ENCODE peak calls at places on chromosomes 12 and 14, in ten cellular contexts. A is PC-3, R is SK-N-SH, Y is H9, J is mammary epithelial cell, E is HCT116, L is neural progenitor cell, M is K562, S is mesenchymal stem cell, I is IMR-90. X is an unnamed sample.

GRCh38 chr14:37594238-37594915 is 672 bp downstream of the FOXA1 start:
- DNase-seq in J (peak), Y (peak), M (peak), I (peak), E (peak), R (peak), A (peak), S (peak), L (peak), X (peak)

GRCh38 chr12:5456906-5457305 is 25.0 kb downstream of the NTF3 start:
- DNase-seq in I (peak), L (no peak), E (no peak), R (no peak), S (peak), Y (no peak), J (no peak), M (no peak), A (no peak), X (no peak)

GRCh38 chr12:49008943-49009342 is 9.6 kb downstream of the PRKAG1 start:
- DNase-seq in S (no peak), L (no peak), J (no peak), Y (no peak), M (no peak), I (no peak), R (no peak), E (no peak), A (no peak), X (no peak)

GRCh38 chr12:57101892-57102695 is 9.1 kb downstream of the STAT6 start:
- DNase-seq in M (peak), A (peak), R (peak), L (no peak), J (no peak), E (no peak), Y (no peak), I (peak), S (peak), X (peak)

GRCh38 chr12:56836800-56837663 is 73.9 kb downstream of the HSD17B6 start:
- DNase-seq in M (no peak), S (peak), I (peak), J (peak), R (no peak), L (no peak), Y (no peak), E (no peak), A (peak), X (peak)

GRCh38 chr12:20077618-20078017 is 290.7 kb upstream of the PDE3A start:
- DNase-seq in A (no peak), R (no peak), L (peak), M (no peak), Y (no peak), J (no peak), I (no peak), E (no peak), S (no peak), X (no peak)

GRCh38 chr12:2389079-2389790 is 336.4 kb downstream of the CACNA1C start:
- DNase-seq in M (no peak), L (no peak), R (no peak), S (no peak), I (peak), A (no peak), J (no peak), E (no peak), Y (peak), X (no peak)

GRCh38 chr14:95072310-95072709 is 85.0 kb downstream of the DICER1 start:
- DNase-seq in R (no peak), Y (no peak), M (no peak), L (no peak), J (no peak), A (no peak), E (no peak), I (no peak), S (no peak), X (no peak)

GRCh38 chr14:104873380-104874055 is 8.4 kb downstream of the CEP170B start:
- DNase-seq in Y (no peak), M (no peak), S (no peak), L (no peak), R (no peak), A (no peak), E (no peak), I (no peak), J (no peak), X (peak)

GRCh38 chr12:100058482-100059029 is 73.8 kb upstream of the ANKS1B start:
- DNase-seq in M (no peak), E (no peak), S (peak), A (peak), Y (no peak), J (peak), I (peak), R (peak), L (no peak), X (peak)

GRCh38 chr14:94024549-94024948 is 1.6 kb upstream of the OTUB2 start:
- DNase-seq in J (no peak), S (no peak), M (no peak), Y (no peak), R (no peak), I (no peak), L (no peak), E (no peak), A (no peak), X (peak)

GRCh38 chr14:25516838-25517237 is 466.9 kb upstream of the STXBP6 start:
- DNase-seq in S (no peak), E (no peak), R (peak), J (no peak), L (peak), M (no peak), I (no peak), A (no peak), Y (peak), X (no peak)

GRCh38 chr12:958449-959123 is 9.1 kb upstream of the RAD52 start:
- DNase-seq in A (peak), E (no peak), S (no peak), L (peak), J (no peak), Y (no peak), R (no peak), I (no peak), M (no peak), X (no peak)

GRCh38 chr14:51436630-51437029 is 196.6 kb downstream of the TMX1 start:
- DNase-seq in Y (no peak), L (no peak), A (no peak), I (no peak), S (no peak), M (no peak), J (no peak), R (no peak), E (no peak), X (no peak)

GRCh38 chr14:69010632-69011031 is 31.5 kb upstream of the ACTN1 start:
- DNase-seq in E (no peak), I (no peak), J (peak), R (no peak), L (no peak), Y (no peak), A (peak), S (no peak), M (no peak), X (no peak)

GRCh38 chr14:62844546-62844945 is 200.7 kb downstream of the KCNH5 start:
- DNase-seq in Y (no peak), R (no peak), I (no peak), J (no peak), A (no peak), M (no peak), S (no peak), L (no peak), E (no peak), X (no peak)

GRCh38 chr14:49679271-49679670 is 8.7 kb downstream of the POLE2 start:
- DNase-seq in Y (no peak), E (no peak), S (no peak), A (peak), I (peak), M (no peak), L (no peak), R (no peak), J (peak), X (no peak)

GRCh38 chr12:1540690-1541089 is 53.7 kb downstream of the FBXL14 start:
- DNase-seq in A (peak), E (peak), R (no peak), I (peak), J (peak), S (no peak), L (no peak), Y (no peak), M (no peak), X (peak)

GRCh38 chr12:22255097-22255496 is 79.4 kb downstream of the ST8SIA1 start:
- DNase-seq in Y (peak), L (peak), I (peak), M (no peak), E (no peak), S (peak), R (no peak), A (no peak), J (peak), X (no peak)

GRCh38 chr14:71119075-71119474 is 211.8 kb downstream of the PCNX1 start:
- DNase-seq in I (peak), S (peak), R (no peak), Y (no peak), E (no peak), M (no peak), L (no peak), J (peak), A (peak), X (peak)

GRCh38 chr14:83873626-83874025 is 1656.3 kb upstream of the FLRT2 start:
- DNase-seq in E (no peak), Y (no peak), M (no peak), L (no peak), A (no peak), S (peak), R (no peak), J (no peak), I (peak), X (no peak)

GRCh38 chr12:108731105-108731865 is at the start of gene CORO1C:
- DNase-seq in L (peak), A (peak), S (peak), E (peak), Y (peak), R (peak), J (peak), M (peak), I (peak), X (peak)

GRCh38 chr12:49548822-49549648 is 10.2 kb downstream of the KCNH3 start:
- DNase-seq in M (peak), Y (peak), S (peak), E (no peak), I (no peak), R (peak), L (peak), A (no peak), J (no peak), X (peak)

GRCh38 chr12:131197490-131197889 is 243.8 kb downstream of the ADGRD1 start:
- DNase-seq in M (no peak), J (no peak), L (no peak), E (no peak), Y (no peak), S (no peak), A (no peak), I (no peak), R (no peak), X (no peak)

GRCh38 chr14:51444381-51445000 is 204.4 kb downstream of the TMX1 start:
- DNase-seq in Y (no peak), I (no peak), L (no peak), E (no peak), S (no peak), R (no peak), A (no peak), J (no peak), M (no peak), X (no peak)

DNA sequence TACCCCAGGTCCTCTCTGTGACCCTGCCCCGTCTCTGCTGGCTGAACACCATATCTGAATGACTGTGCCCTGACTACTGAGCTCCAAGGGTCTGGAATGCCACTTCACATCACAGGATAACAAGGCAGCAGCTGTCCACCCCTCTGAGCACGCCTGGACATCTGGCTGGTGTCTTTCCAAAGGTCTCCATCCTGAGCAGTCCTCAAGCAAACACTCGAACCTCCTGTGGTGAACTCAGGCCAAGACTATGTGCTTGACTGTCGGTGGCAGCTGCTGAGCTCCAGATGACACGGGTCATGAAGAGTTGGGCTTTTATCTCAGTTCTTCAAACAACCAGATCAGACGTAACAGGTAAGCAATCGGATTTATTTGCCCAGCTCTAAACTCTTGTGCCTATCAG is 117.2 kb upstream of the BCL2L14 start:
- DNase-seq in E (no peak), S (no peak), M (no peak), Y (no peak), J (no peak), I (no peak), R (no peak), L (no peak), A (no peak), X (no peak)
- H2AFZ ChIP-seq in E (no peak), S (no peak), M (no peak), Y (no peak), J (no peak), I (no peak), R (no peak), L (no peak), A (no peak), X (no peak)

GRCh38 chr12:107129315-107129930 is 36.1 kb upstream of the CRY1 start:
- DNase-seq in A (no peak), Y (no peak), L (no peak), M (no peak), I (no peak), S (no peak), R (no peak), J (no peak), E (no peak), X (no peak)

GRCh38 chr12:107131832-107132616 is 38.7 kb upstream of the CRY1 start:
- DNase-seq in M (peak), L (peak), I (peak), Y (peak), A (peak), S (peak), R (peak), E (peak), J (peak), X (peak)

GRCh38 chr12:107133462-107133861 is 40.1 kb upstream of the CRY1 start:
- DNase-seq in Y (no peak), L (no peak), R (no peak), A (peak), E (no peak), I (no peak), J (no peak), S (no peak), M (no peak), X (no peak)

GRCh38 chr12:107127482-107128185 is 34.3 kb upstream of the CRY1 start:
- DNase-seq in A (no peak), S (no peak), L (peak), Y (no peak), R (no peak), E (no peak), I (no peak), J (no peak), M (no peak), X (no peak)

DNA sequence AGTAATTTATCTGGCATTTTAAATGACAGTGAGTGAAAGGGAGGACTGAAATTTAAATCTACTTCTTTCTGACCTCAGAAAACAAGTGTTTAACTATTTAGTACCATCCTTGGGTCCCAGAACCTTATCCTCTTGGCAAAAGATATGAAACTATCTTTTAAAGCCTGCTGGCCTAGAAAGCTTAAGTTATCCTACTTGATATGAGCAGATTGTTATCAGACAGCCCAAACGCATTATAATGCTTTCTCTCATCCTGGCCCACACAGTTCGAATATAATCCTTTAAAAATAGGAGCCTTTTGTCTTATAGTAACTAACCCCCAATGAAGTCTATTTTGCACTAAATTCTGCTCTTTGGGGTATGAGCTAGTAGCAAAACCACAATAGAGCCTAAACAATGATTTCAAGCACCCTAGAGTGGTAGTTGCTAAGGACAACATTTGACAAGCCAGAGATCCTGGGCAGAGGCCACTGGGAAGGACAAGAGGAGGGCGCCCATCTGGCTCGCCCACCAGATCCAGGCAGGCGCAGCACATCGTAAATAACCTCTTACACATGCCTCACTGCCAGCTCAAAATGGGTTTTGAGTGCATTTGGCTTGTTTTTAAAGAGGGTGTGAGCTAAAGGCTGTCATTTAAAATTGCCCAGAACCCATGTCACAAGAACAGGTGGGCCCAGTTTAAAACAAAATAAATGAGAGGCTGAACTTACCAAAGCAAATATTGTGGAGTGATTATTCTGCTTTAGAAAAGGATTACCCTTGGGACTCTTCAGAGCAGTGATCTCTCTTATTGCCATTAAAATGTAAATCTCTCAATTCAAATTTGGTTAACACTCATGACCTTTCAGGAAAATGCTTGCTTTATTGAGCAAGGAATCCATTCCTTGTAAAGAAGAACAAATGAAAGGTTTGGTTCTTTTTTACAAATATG is 37.7 kb upstream of the CRY1 start:
- DNase-seq in R (peak), I (no peak), A (no peak), S (no peak), M (no peak), J (no peak), L (no peak), Y (no peak), E (no peak), X (no peak)
- H2AFZ ChIP-seq in R (no peak), I (no peak), A (no peak), S (no peak), M (no peak), J (no peak), L (no peak), Y (no peak), E (peak), X (no peak)

GRCh38 chr14:77459072-77459723 is 1.3 kb downstream of the AHSA1 start:
- DNase-seq in M (peak), J (peak), A (peak), S (peak), Y (peak), L (peak), E (peak), I (peak), R (peak), X (peak)
- H2AFZ ChIP-seq in M (no peak), J (no peak), A (no peak), S (no peak), Y (no peak), L (no peak), E (no peak), I (no peak), R (no peak), X (no peak)

DNA sequence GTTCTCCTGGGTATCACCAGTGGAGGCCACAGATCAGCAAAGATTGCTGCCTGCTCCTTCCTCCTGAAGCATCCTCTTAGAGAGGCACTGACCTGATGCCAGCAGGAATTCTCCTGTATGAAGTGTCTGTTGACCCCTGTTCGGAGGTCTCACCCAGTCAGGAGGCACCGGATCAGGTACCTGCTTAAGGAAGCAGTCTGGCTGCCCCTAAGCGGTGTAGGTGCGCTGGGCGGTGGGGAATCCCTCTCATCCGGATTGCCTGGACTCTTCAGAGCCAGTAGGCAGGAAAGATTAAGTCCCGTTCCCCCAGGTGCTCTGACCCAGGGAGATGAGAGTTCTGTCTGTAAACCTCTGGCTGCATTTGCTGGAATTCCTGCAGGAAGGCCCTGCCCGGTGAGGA is 455.2 kb downstream of the CCDC91 start:
- DNase-seq in A (no peak), S (no peak), R (no peak), E (no peak), L (no peak), M (no peak), I (no peak), J (no peak), Y (no peak), X (no peak)
- H2AFZ ChIP-seq in A (no peak), S (no peak), R (no peak), E (no peak), L (no peak), M (no peak), I (no peak), J (no peak), Y (no peak), X (no peak)

GRCh38 chr12:14473707-14474287 is 93.9 kb downstream of the PLBD1 start:
- DNase-seq in J (peak), M (no peak), Y (no peak), L (peak), R (peak), I (peak), S (peak), E (peak), A (peak), X (no peak)
- H2AFZ ChIP-seq in J (no peak), M (no peak), Y (no peak), L (no peak), R (no peak), I (no peak), S (no peak), E (no peak), A (no peak), X (no peak)

GRCh38 chr14:54117401-54117800 is 160.8 kb upstream of the BMP4 start:
- DNase-seq in J (no peak), R (no peak), S (no peak), Y (no peak), E (no peak), M (no peak), L (no peak), A (no peak), I (no peak), X (no peak)

GRCh38 chr14:54116163-54116562 is 159.5 kb upstream of the BMP4 start:
- DNase-seq in I (no peak), M (no peak), L (no peak), S (no peak), R (no peak), E (no peak), Y (no peak), A (peak), J (no peak), X (no peak)

GRCh38 chr14:54117924-54118323 is 161.3 kb upstream of the BMP4 start:
- DNase-seq in E (no peak), J (no peak), Y (no peak), M (no peak), I (no peak), R (no peak), S (no peak), A (no peak), L (no peak), X (no peak)

GRCh38 chr14:54114941-54115340 is 158.3 kb upstream of the BMP4 start:
- DNase-seq in J (no peak), E (no peak), Y (no peak), L (no peak), R (no peak), A (peak), M (no peak), I (no peak), S (no peak), X (no peak)

DNA sequence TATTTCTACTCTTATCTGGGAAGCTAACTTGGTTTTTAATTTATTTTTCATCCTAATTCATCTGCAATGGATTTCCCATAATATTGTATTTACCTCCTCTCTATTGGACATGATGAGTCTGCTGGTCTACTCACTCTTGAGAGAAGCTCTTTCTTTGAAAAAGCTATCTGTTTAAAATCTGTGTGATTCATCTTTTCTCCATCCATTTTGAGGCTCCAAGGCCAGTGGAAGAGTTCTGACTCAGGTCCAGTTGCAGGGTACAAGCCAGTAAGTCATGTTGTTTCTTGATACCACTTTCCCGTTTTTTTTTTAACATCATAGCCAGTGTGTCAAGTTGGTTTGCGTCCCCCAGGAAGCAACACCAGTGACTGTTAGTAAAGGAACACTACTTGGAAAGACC is 160.3 kb upstream of the BMP4 start:
- DNase-seq in S (no peak), A (peak), I (peak), L (no peak), Y (no peak), E (no peak), R (no peak), J (peak), M (no peak), X (peak)
- H2AFZ ChIP-seq in S (no peak), A (peak), I (no peak), L (no peak), Y (no peak), E (no peak), R (peak), J (no peak), M (no peak), X (no peak)

GRCh38 chr14:29220077-29220476 is 453.5 kb downstream of the FOXG1 start:
- DNase-seq in M (no peak), A (no peak), E (no peak), I (no peak), R (no peak), L (no peak), S (no peak), J (no peak), Y (no peak), X (no peak)

GRCh38 chr14:29215853-29216252 is 449.3 kb downstream of the FOXG1 start:
- DNase-seq in Y (no peak), A (no peak), S (no peak), R (no peak), J (peak), M (no peak), L (no peak), E (no peak), I (no peak), X (no peak)

GRCh38 chr14:29217813-29218450 is 451.3 kb downstream of the FOXG1 start:
- DNase-seq in A (no peak), Y (no peak), E (no peak), S (no peak), L (no peak), J (no peak), I (peak), M (no peak), R (no peak), X (no peak)

GRCh38 chr14:29216774-29217232 is 450.2 kb downstream of the FOXG1 start:
- DNase-seq in R (no peak), I (no peak), E (no peak), M (no peak), S (peak), L (no peak), A (peak), J (no peak), Y (no peak), X (no peak)

GRCh38 chr14:29216316-29216715 is 449.7 kb downstream of the FOXG1 start:
- DNase-seq in Y (no peak), S (no peak), M (no peak), J (no peak), L (no peak), I (no peak), E (no peak), R (no peak), A (no peak), X (no peak)
- H2AFZ ChIP-seq in Y (no peak), S (no peak), M (no peak), J (no peak), L (no peak), I (no peak), E (no peak), R (no peak), A (no peak), X (no peak)